ENCODE peak calls at places on chromosomes 11 and 22, in nine cellular contexts. K is type B pancreatic cell; Z is OCI-LY7; O is ELR; T is activated naive CD8-positive, alpha-beta T cell treated with anti-CD3 and anti-CD28 coated beads for 36 hours; B is tibial artery; J is gastrocnemius medialis; Y is NCI-H748 treated with DMSO at 0.1 percent for 48 hours; C is pulmonary artery endothelial cell. X is an unnamed sample.

GRCh38 chr11:27076121-27076589 is 35.5 kb downstream of the BBOX1 start:
- DNase-seq in K (no peak), Z (no peak), O (no peak), T (no peak), B (no peak), J (no peak), Y (no peak), C (no peak), X (no peak)

GRCh38 chr11:69305885-69306540 is 12.1 kb downstream of the MYEOV start:
- DNase-seq in K (no peak), Z (no peak), O (no peak), T (no peak), B (no peak), J (no peak), Y (no peak), C (no peak), X (no peak)

GRCh38 chr11:2563216-2564007 is 118.6 kb downstream of the KCNQ1 start:
- DNase-seq in K (no peak), Z (no peak), O (no peak), T (no peak), B (no peak), J (no peak), Y (no peak), C (no peak), X (no peak)

GRCh38 chr11:8793114-8793777 is 110.7 kb downstream of the RPL27A start:
- DNase-seq in K (no peak), Z (no peak), O (no peak), T (no peak), B (no peak), J (no peak), Y (no peak), C (no peak), X (no peak)

GRCh38 chr11:11533057-11533456 is 88.7 kb downstream of the GALNT18 start:
- DNase-seq in K (no peak), Z (no peak), O (no peak), T (no peak), B (no peak), J (no peak), Y (no peak), C (no peak), X (no peak)

GRCh38 chr11:58058276-58059010 is 27.7 kb downstream of the OR6Q1 start:
- DNase-seq in K (no peak), Z (no peak), O (peak), T (no peak), B (no peak), J (no peak), Y (peak), C (no peak), X (no peak)

GRCh38 chr22:49788492-49788891 is 39.2 kb downstream of the BRD1 start:
- DNase-seq in K (no peak), Z (no peak), O (no peak), T (no peak), B (peak), J (peak), Y (no peak), C (no peak), X (no peak)

GRCh38 chr22:45181766-45182165 is 18.0 kb downstream of the NUP50 start:
- DNase-seq in K (no peak), Z (no peak), O (no peak), T (no peak), B (no peak), J (no peak), Y (no peak), C (no peak), X (no peak)

GRCh38 chr22:28369849-28370248 is 309.8 kb downstream of the TTC28 start:
- DNase-seq in K (no peak), Z (no peak), O (no peak), T (peak), B (no peak), J (no peak), Y (no peak), C (no peak), X (no peak)